ENCODE peak calls at places on chromosomes 16 and 17, in seven cellular contexts. V is endothelial cell of umbilical vein, B is adrenal gland, J is M059J, X is fibroblast of lung, K is kidney, T is fibroblast of the aortic adventitia. D is an unnamed sample.

GRCh38 chr17:64519601-64520000 is 12.8 kb downstream of the CEP95 start:
- DNase-seq in T (no peak), B (no peak), V (no peak), K (no peak), J (no peak), X (no peak), D (no peak)

GRCh38 chr16:19481291-19481690 is 40.6 kb downstream of the GDE1 start:
- DNase-seq in X (no peak), B (no peak), J (peak), V (no peak), K (no peak), T (peak), D (no peak)

GRCh38 chr16:49312389-49312990 is 30.9 kb upstream of the CBLN1 start:
- DNase-seq in V (no peak), J (no peak), T (no peak), B (no peak), K (no peak), X (no peak), D (no peak)

GRCh38 chr17:72359274-72359673 is 238.5 kb downstream of the SOX9 start:
- DNase-seq in K (no peak), J (no peak), B (no peak), T (no peak), X (no peak), V (no peak), D (no peak)

GRCh38 chr17:46818319-46818928 is at the start of gene WNT3:
- DNase-seq in T (no peak), V (no peak), K (no peak), X (no peak), B (no peak), J (no peak), D (no peak)

GRCh38 chr16:3496386-3496785 is 1.1 kb upstream of the C16orf90 start:
- DNase-seq in K (peak), X (no peak), J (no peak), V (no peak), T (no peak), B (no peak), D (no peak)

GRCh38 chr17:13024526-13025263 is 6.9 kb upstream of the ELAC2 start:
- DNase-seq in B (peak), K (peak), X (peak), T (peak), V (peak), J (peak), D (peak)

GRCh38 chr17:81927653-81928496 is at the start of gene MAFG:
- DNase-seq in J (peak), T (peak), V (peak), X (peak), K (peak), B (peak), D (peak)

GRCh38 chr17:83052241-83052564 is 27.2 kb upstream of the METRNL start:
- DNase-seq in K (no peak), T (no peak), J (no peak), B (no peak), X (no peak), V (no peak), D (no peak)

GRCh38 chr17:51441431-51441830 is 181.1 kb downstream of the UTP18 start:
- DNase-seq in T (no peak), J (no peak), X (no peak), K (no peak), V (no peak), B (no peak), D (no peak)

GRCh38 chr16:14029658-14030057 is 41.5 kb upstream of the MRTFB start:
- DNase-seq in V (no peak), J (no peak), B (no peak), T (no peak), X (no peak), K (no peak), D (no peak)

GRCh38 chr16:65789546-65789945 is 576.9 kb upstream of the CDH5 start:
- DNase-seq in X (no peak), B (no peak), K (no peak), V (no peak), T (no peak), J (no peak), D (no peak)

GRCh38 chr16:87816507-87817100 is 50.8 kb upstream of the KLHDC4 start:
- DNase-seq in X (no peak), K (no peak), T (no peak), B (no peak), J (no peak), V (no peak), D (no peak)

GRCh38 chr17:68089881-68090280 is 54.3 kb downstream of the KPNA2 start:
- DNase-seq in X (no peak), J (peak), V (peak), B (peak), K (no peak), T (no peak), D (no peak)

GRCh38 chr16:6682142-6682811 is 650.4 kb upstream of the RBFOX1 start:
- DNase-seq in B (peak), K (no peak), V (no peak), X (no peak), T (no peak), J (peak), D (no peak)

D was measured in GM04504.